ENCODE peak calls at places on chromosome 15, in six cellular contexts. R, J, X, N, F and E are unnamed samples.

GRCh38 chr15:34217587-34218225 is 7.1 kb upstream of the EMC4 start:
- DNase-seq in N (no peak), R (no peak), J (no peak), F (no peak), X (peak; percentile 67), E (no peak)

GRCh38 chr15:26126819-26127387 is 263.8 kb upstream of the ATP10A start:
- DNase-seq in X (no peak), R (no peak), J (no peak), F (no peak), N (no peak), E (no peak)

GRCh38 chr15:41936649-41937567 is 35.4 kb downstream of the EHD4 start:
- DNase-seq in R (peak; percentile 71), X (peak; percentile 81), F (no peak), J (no peak), N (no peak), E (peak; percentile 95)

GRCh38 chr15:39959411-39959810 is 25.5 kb downstream of the EIF2AK4 start:
- DNase-seq in R (no peak), X (no peak), F (no peak), N (no peak), J (no peak), E (no peak)

GRCh38 chr15:29102911-29103824 is 166.5 kb downstream of the NSMCE3 start:
- DNase-seq in N (no peak), J (no peak), F (no peak), X (peak; percentile 65), R (no peak), E (peak; percentile 18)

GRCh38 chr15:63038926-63039673 is 3.4 kb upstream of the TPM1 start:
- DNase-seq in J (no peak), N (no peak), F (no peak), X (peak; percentile 83), R (peak; percentile 80), E (no peak)

GRCh38 chr15:49721091-49721490 is 100.2 kb downstream of the DTWD1 start:
- DNase-seq in N (no peak), F (no peak), J (no peak), R (no peak), X (no peak), E (no peak)

GRCh38 chr15:29570931-29571727 is 251.1 kb downstream of the TJP1 start:
- DNase-seq in R (peak; percentile 27), J (peak; percentile 64), X (peak; percentile 18), N (peak; percentile 44), F (peak; percentile 19), E (no peak)

GRCh38 chr15:68332266-68332665 is 54.7 kb downstream of the FEM1B start:
- DNase-seq in J (no peak), F (no peak), R (no peak), N (no peak), X (no peak), E (no peak)

GRCh38 chr15:71634820-71635219 is 175.5 kb upstream of the NR2E3 start:
- DNase-seq in N (no peak), X (no peak), R (peak; percentile 17), J (no peak), F (no peak), E (no peak)

GRCh38 chr15:66151809-66152208 is 101.7 kb downstream of the MEGF11 start:
- DNase-seq in F (no peak), R (no peak), J (no peak), X (no peak), N (no peak), E (no peak)

GRCh38 chr15:96345560-96346389 is 15.3 kb downstream of the NR2F2 start:
- DNase-seq in F (peak; percentile 77), R (peak; percentile 85), J (peak; percentile 63), X (peak; percentile 88), N (peak; percentile 94), E (no peak)

GRCh38 chr15:91930092-91930491 is 76.6 kb downstream of the SLCO3A1 start:
- DNase-seq in F (no peak), J (no peak), R (no peak), X (no peak), N (no peak), E (no peak)

GRCh38 chr15:39061952-39062464 is 497.4 kb upstream of the RASGRP1 start:
- DNase-seq in X (no peak), J (no peak), R (no peak), F (no peak), N (no peak), E (no peak)

GRCh38 chr15:97745481-97746071 is 214.9 kb upstream of the ARRDC4 start:
- DNase-seq in R (peak; percentile 18), J (no peak), F (peak; percentile 53), X (peak; percentile 5), N (peak; percentile 34), E (no peak)

GRCh38 chr15:73426458-73426994 is 16.4 kb upstream of the REC114 start:
- DNase-seq in R (no peak), F (no peak), J (no peak), N (no peak), X (no peak), E (no peak)

GRCh38 chr15:92611995-92612745 is 43.4 kb downstream of the FAM174B start:
- DNase-seq in N (no peak), R (peak; percentile 25), X (no peak), F (no peak), J (peak; percentile 27), E (no peak)

GRCh38 chr15:96115642-96116041 is 214.9 kb upstream of the NR2F2 start:
- DNase-seq in F (no peak), J (no peak), X (peak; percentile 63), R (peak; percentile 68), N (no peak), E (no peak)

GRCh38 chr15:41934843-41935242 is 37.5 kb downstream of the EHD4 start:
- DNase-seq in X (no peak), F (no peak), R (no peak), N (no peak), J (no peak), E (peak; percentile 89)

GRCh38 chr15:33810083-33810595 is 158.2 kb upstream of the CHRM5 start:
- DNase-seq in F (no peak), J (no peak), X (no peak), N (no peak), R (no peak), E (no peak)

GRCh38 chr15:84604804-84605203 is 4.0 kb downstream of the ZSCAN2 start:
- DNase-seq in J (no peak), R (no peak), N (no peak), F (no peak), X (no peak), E (peak; percentile 47)

GRCh38 chr15:63037996-63038720 is 4.4 kb upstream of the TPM1 start:
- DNase-seq in J (no peak), N (no peak), R (no peak), F (no peak), X (peak; percentile 11), E (no peak)

GRCh38 chr15:77417642-77418041 is 2.3 kb downstream of the PEAK1 start:
- DNase-seq in J (no peak), N (no peak), X (peak; percentile 46), R (no peak), F (no peak), E (no peak)

GRCh38 chr15:77413687-77414349 is 6.1 kb downstream of the PEAK1 start:
- DNase-seq in N (no peak), F (no peak), J (no peak), R (no peak), X (no peak), E (no peak)

GRCh38 chr15:77414781-77415442 is 5.0 kb downstream of the PEAK1 start:
- DNase-seq in F (no peak), R (no peak), N (no peak), J (no peak), X (no peak), E (no peak)

GRCh38 chr15:77416954-77417353 is 3.0 kb downstream of the PEAK1 start:
- DNase-seq in R (no peak), F (no peak), J (no peak), X (peak; percentile 5), N (no peak), E (no peak)

GRCh38 chr15:77415450-77416448 is 4.2 kb downstream of the PEAK1 start:
- DNase-seq in X (peak; percentile 82), F (no peak), R (peak; percentile 63), N (no peak), J (no peak), E (no peak)
- H3K4me3 ChIP-seq in X (peak overlapping the region; percentile 51), F (no peak overlapping the region), R (no peak overlapping the region), N (no peak overlapping the region), J (no peak overlapping the region), E (no peak overlapping the region)

GRCh38 chr15:69593981-69594966 is 141.7 kb downstream of the RPLP1 start:
- DNase-seq in J (peak; percentile 87), R (peak; percentile 69), X (peak; percentile 49), F (no peak), N (peak; percentile 89), E (no peak)
- H3K4me1 ChIP-seq in J (no peaks in the 10 kb centered on the region), R (peaks cover 25% of the 10 kb centered on the region), X (no peaks in the 10 kb centered on the region), F (no peaks in the 10 kb centered on the region), N (peaks cover 50% of the 10 kb centered on the region), E (no peaks in the 10 kb centered on the region)

DNA sequence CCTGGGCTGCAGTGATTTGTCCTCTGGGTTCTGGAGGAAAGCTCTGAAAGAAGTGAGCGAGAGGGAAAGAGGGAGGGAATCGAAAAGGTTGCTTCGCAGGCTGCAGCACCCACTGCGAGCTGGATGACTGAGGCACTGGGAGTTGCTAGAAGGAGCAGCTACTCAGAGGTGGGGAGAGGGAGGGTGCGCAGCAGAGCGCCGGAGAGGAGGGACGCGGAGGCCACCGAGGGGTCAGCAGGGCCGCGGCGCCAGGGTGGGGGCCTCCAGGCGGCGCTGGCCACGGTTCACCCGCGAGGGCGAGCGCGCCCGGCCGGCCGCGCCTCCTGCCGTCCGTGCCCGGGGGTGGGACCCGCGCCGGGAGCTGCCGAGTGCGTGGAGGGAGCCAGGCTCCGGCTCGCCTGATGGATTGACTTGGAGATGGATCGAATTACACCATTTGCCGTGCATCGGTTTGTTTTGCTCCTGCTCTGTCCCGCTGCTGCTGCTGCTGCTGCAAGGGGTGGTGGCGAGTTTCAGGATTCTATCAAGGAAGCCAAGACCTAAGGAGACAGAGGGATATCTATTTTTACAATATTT is at the start of gene SEMA6D:
- DNase-seq in F (peak; percentile 87), R (peak; percentile 79), X (peak; percentile 87), J (peak; percentile 88), N (peak; percentile 15), E (no peak)
- H3K4me3 ChIP-seq in F (peak within 1 kb of the TSS; percentile 79), R (peak within 1 kb of the TSS; percentile 83), X (peak within 1 kb of the TSS; percentile 78), J (peak within 1 kb of the TSS; percentile 41), N (peak within 1 kb of the TSS; percentile 38), E (no peak within 1 kb of the TSS)

GRCh38 chr15:69749274-69749673 is 296.7 kb downstream of the RPLP1 start:
- DNase-seq in F (no peak), N (no peak), R (no peak), X (no peak), J (no peak), E (no peak)

GRCh38 chr15:69749797-69750196 is 297.2 kb downstream of the RPLP1 start:
- DNase-seq in N (no peak), R (no peak), F (no peak), J (no peak), X (no peak), E (no peak)

GRCh38 chr15:69751575-69751974 is 299.0 kb downstream of the RPLP1 start:
- DNase-seq in X (no peak), R (no peak), N (no peak), J (no peak), F (no peak), E (no peak)

GRCh38 chr15:69750253-69750652 is 297.6 kb downstream of the RPLP1 start:
- DNase-seq in X (no peak), F (no peak), R (no peak), N (no peak), J (no peak), E (no peak)

GRCh38 chr15:69751147-69751546 is 298.5 kb downstream of the RPLP1 start:
- DNase-seq in N (no peak), J (no peak), F (no peak), R (no peak), X (no peak), E (no peak)
- H3K4me1 ChIP-seq in N (no peaks in the 10 kb centered on the region), J (no peaks in the 10 kb centered on the region), F (no peaks in the 10 kb centered on the region), R (no peaks in the 10 kb centered on the region), X (no peaks in the 10 kb centered on the region), E (peaks cover 35% of the 10 kb centered on the region)